ENCODE peak calls at places on chromosome 13, in six cellular contexts. Q is coronary artery, X is T-helper 17 cell, L is RPMI7951, K is non-pigmented ciliary epithelial cell, R is fibroblast of the conjunctiva. S is an unnamed sample.

GRCh38 chr13:83620535-83621220 is 261.6 kb downstream of the SLITRK1 start:
- DNase-seq in Q (no peak), X (no peak), L (no peak), K (peak; percentile 17), R (peak; percentile 17), S (no peak)

GRCh38 chr13:43936630-43937029 is 56.9 kb downstream of the LACC1 start:
- DNase-seq in Q (no peak), X (no peak), L (no peak), K (no peak), R (no peak), S (no peak)

GRCh38 chr13:57946361-57946760 is 314.8 kb downstream of the PCDH17 start:
- DNase-seq in Q (no peak), X (no peak), L (no peak), K (no peak), R (no peak), S (no peak)

GRCh38 chr13:106997219-106997618 is 429.3 kb upstream of the ARGLU1 start:
- DNase-seq in Q (no peak), X (no peak), L (no peak), K (no peak), R (no peak), S (no peak)

GRCh38 chr13:30872685-30873443 is 33.2 kb upstream of the MEDAG start:
- DNase-seq in Q (peak; percentile 85), X (no peak), L (peak; percentile 92), K (peak; percentile 68), R (peak; percentile 75), S (peak; percentile 59)

GRCh38 chr13:108302279-108302678 is 32.8 kb downstream of the TNFSF13B start:
- DNase-seq in Q (no peak), X (no peak), L (no peak), K (no peak), R (no peak), S (no peak)

GRCh38 chr13:89034015-89034414 is 1362.8 kb downstream of the SLITRK5 start:
- DNase-seq in Q (no peak), X (no peak), L (no peak), K (no peak), R (no peak), S (no peak)

GRCh38 chr13:20181180-20181579 is 11.6 kb downstream of the GJB2 start:
- DNase-seq in Q (no peak), X (no peak), L (no peak), K (no peak), R (no peak), S (no peak)

GRCh38 chr13:98022210-98022609 is 68.7 kb downstream of the IPO5 start:
- DNase-seq in Q (no peak), X (no peak), L (peak; percentile 80), K (peak; percentile 38), R (no peak), S (peak; percentile 53)

GRCh38 chr13:44465318-44465717 is 91.7 kb downstream of the SERP2 start:
- DNase-seq in Q (no peak), X (no peak), L (peak; percentile 30), K (no peak), R (no peak), S (no peak)

GRCh38 chr13:104372128-104372527 is 1305.9 kb upstream of the SLC10A2 start:
- DNase-seq in Q (no peak), X (no peak), L (no peak), K (no peak), R (no peak), S (no peak)

GRCh38 chr13:107883561-107884175 is 331.7 kb downstream of the LIG4 start:
- DNase-seq in Q (no peak), X (no peak), L (peak; percentile 30), K (peak; percentile 84), R (no peak), S (no peak)

GRCh38 chr13:75021151-75021550 is 460.8 kb downstream of the TBC1D4 start:
- DNase-seq in Q (no peak), X (no peak), L (no peak), K (no peak), R (no peak), S (no peak)

GRCh38 chr13:109595466-109595865 is 190.9 kb downstream of the IRS2 start:
- DNase-seq in Q (no peak), X (no peak), L (no peak), K (peak; percentile 31), R (peak; percentile 28), S (no peak)

GRCh38 chr13:75226092-75226491 is 255.9 kb downstream of the TBC1D4 start:
- DNase-seq in Q (no peak), X (no peak), L (peak; percentile 27), K (no peak), R (no peak), S (no peak)

GRCh38 chr13:79988573-79988972 is 352.4 kb downstream of the SPRY2 start:
- DNase-seq in Q (no peak), X (no peak), L (peak; percentile 58), K (peak; percentile 37), R (peak; percentile 4), S (no peak)

GRCh38 chr13:46313441-46314257 is 73.4 kb downstream of the RUBCNL start:
- DNase-seq in Q (no peak), X (no peak), L (no peak), K (no peak), R (no peak), S (no peak)

GRCh38 chr13:99308481-99309087 is 1.4 kb upstream of the GPR183 start:
- DNase-seq in Q (no peak), X (no peak), L (peak; percentile 49), K (no peak), R (no peak), S (no peak)

GRCh38 chr13:79141082-79141481 is 265.0 kb downstream of the RBM26 start:
- DNase-seq in Q (no peak), X (no peak), L (no peak), K (no peak), R (no peak), S (no peak)

S was measured in posterior cingulate gyrus.